ENCODE peak calls at places on chromosomes 4 and X, in seven cellular contexts. N is OCI-LY7, I is K562, M is psoas muscle, D is AG04450, V is coronary artery, Z is tibial nerve. F is an unnamed sample.

GRCh38 chrX:109372716-109373115 is 109.2 kb downstream of the GUCY2F start:
- DNase-seq in N (no peak), I (no peak), M (no peak), D (no peak), V (no peak), Z (no peak), F (no peak)

GRCh38 chr4:123120473-123120872 is 198.1 kb upstream of the NUDT6 start:
- DNase-seq in N (no peak), I (no peak), M (no peak), D (no peak), V (no peak), Z (no peak), F (no peak)

GRCh38 chr4:42904986-42905385 is 12.5 kb downstream of the GRXCR1 start:
- DNase-seq in N (no peak), I (no peak), M (no peak), D (no peak), V (no peak), Z (no peak), F (no peak)

GRCh38 chr4:141473952-141474351 is 162.4 kb upstream of the IL15 start:
- DNase-seq in N (no peak), I (no peak), M (no peak), D (no peak), V (no peak), Z (no peak), F (no peak)

GRCh38 chrX:21813612-21814368 is 25.6 kb upstream of the MBTPS2 start:
- DNase-seq in N (no peak), I (no peak), M (no peak), D (no peak), V (no peak), Z (no peak), F (no peak)

GRCh38 chr4:38155589-38156294 is 195.5 kb downstream of the PTTG2 start:
- DNase-seq in N (no peak), I (no peak), M (no peak), D (no peak), V (no peak), Z (no peak), F (peak; percentile 38)

GRCh38 chrX:109373468-109373867 is 108.4 kb downstream of the GUCY2F start:
- DNase-seq in N (no peak), I (no peak), M (no peak), D (no peak), V (no peak), Z (no peak), F (no peak)

GRCh38 chrX:130994671-130995070 is 63.5 kb upstream of the ARHGAP36 start:
- DNase-seq in N (peak; percentile 22), I (peak; percentile 28), M (no peak), D (no peak), V (no peak), Z (no peak), F (peak; percentile 19)

GRCh38 chr4:31959972-31960371 is 1239.8 kb downstream of the PCDH7 start:
- DNase-seq in N (no peak), I (no peak), M (no peak), D (no peak), V (no peak), Z (no peak), F (no peak)

GRCh38 chr4:78517050-78517652 is 34.4 kb upstream of the ANXA3 start:
- DNase-seq in N (peak; percentile 27), I (peak; percentile 23), M (no peak), D (no peak), V (no peak), Z (no peak), F (no peak)
- TF ChIP-seq CTCF in N (peak; percentile 87), I (peak; percentile 79), M (peak; percentile 63), D (peak; percentile 69), V (peak; percentile 41), Z (peak; percentile 59), F (peak; percentile 58)

DNA sequence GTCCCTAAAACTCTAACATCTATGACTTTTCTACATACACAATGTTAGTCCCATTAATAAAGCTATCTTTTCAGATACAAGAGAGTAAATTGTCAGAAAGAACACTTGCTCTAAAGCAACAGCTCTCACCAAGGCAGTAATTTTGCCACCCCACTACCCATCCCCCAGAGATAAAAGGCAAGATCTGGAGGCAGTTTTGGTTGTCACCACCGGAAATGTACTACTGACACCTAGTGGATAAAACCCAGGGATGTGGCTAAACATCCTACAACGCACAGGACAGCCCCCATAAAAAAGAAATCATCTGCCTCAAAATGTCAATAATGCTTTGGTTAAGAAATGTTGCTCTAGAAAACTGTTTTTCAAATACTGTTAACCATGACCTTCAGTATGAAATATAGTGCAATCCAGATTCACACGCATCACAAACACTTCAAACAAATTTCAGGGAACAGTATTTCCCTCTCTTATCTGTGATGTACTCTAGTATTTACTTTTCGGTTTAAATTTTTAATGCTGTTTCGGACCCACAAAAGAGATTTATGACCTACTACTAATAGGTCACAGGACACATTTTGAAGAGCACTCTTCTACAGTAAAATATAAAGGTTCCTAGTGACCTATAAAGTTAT is 5.1 kb downstream of the FBXL5 start:
- DNase-seq in N (peak; percentile 79), I (peak; percentile 69), M (no peak), D (no peak), V (no peak), Z (no peak), F (peak; percentile 52)
- H3K4me3 ChIP-seq in N (no peak overlapping the region), I (no peak overlapping the region), M (peak overlapping the region; percentile 20), D (no peak overlapping the region), V (peak overlapping the region; percentile 7), Z (no peak overlapping the region), F (no peak overlapping the region)

DNA sequence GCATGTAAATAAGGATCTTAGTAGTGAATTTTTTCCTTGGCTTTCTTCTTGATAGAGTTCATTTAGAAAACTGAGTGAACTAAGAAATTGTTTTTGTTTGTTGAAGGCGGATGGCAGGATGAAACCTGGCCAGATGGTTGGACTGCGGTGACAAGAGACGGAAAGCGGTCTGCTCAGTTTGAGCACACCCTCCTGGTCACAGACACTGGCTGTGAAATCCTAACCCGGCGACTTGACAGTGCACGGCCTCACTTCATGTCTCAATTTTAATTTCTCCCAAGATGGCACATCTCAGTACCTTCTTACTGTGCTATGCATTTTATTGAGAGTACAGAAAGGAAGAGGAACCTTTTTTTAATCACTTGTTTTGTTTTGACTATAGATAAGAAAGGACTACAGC is 27.5 kb downstream of the ADH5 start:
- DNase-seq in N (no peak), I (no peak), M (no peak), D (no peak), V (no peak), Z (no peak), F (no peak)
- H3K27ac ChIP-seq in N (no peak overlapping the region), I (no peak overlapping the region), M (peak overlapping the region; percentile 79), D (no peak overlapping the region), V (no peak overlapping the region), Z (no peak overlapping the region), F (no peak overlapping the region)

GRCh38 chr4:46388860-46389259 is 1.1 kb downstream of the GABRA2 start:
- DNase-seq in N (no peak), I (no peak), M (no peak), D (no peak), V (no peak), Z (no peak), F (no peak)

GRCh38 chr4:46385235-46385634 is 4.7 kb downstream of the GABRA2 start:
- DNase-seq in N (no peak), I (no peak), M (no peak), D (no peak), V (no peak), Z (no peak), F (no peak)

GRCh38 chr4:46389301-46389761 is 597 bp downstream of the GABRA2 start:
- DNase-seq in N (no peak), I (no peak), M (no peak), D (no peak), V (no peak), Z (no peak), F (peak; percentile 62)

GRCh38 chr4:46387956-46388355 is 2.0 kb downstream of the GABRA2 start:
- DNase-seq in N (no peak), I (no peak), M (no peak), D (no peak), V (no peak), Z (no peak), F (no peak)

GRCh38 chr4:46386570-46386969 is 3.4 kb downstream of the GABRA2 start:
- DNase-seq in N (no peak), I (peak; percentile 7), M (no peak), D (no peak), V (no peak), Z (no peak), F (no peak)
- TF ChIP-seq CTCF in N (no peak), I (no peak), M (no peak), D (no peak), V (no peak), Z (no peak), F (no peak)

F was measured in colonic mucosa.